ENCODE peak calls at places on chromosomes 16 and 17, in five cellular contexts. D is NCI-H510A, Z is IMR-90, X is EL, M is brain pericyte. G is an unnamed sample.

GRCh38 chr17:75301502-75302206 is 12.4 kb upstream of the SLC25A19 start:
- DNase-seq in D (no peak), Z (no peak), X (no peak), M (no peak), G (no peak)

GRCh38 chr16:72425571-72426341 is 253.8 kb upstream of the PMFBP1 start:
- DNase-seq in D (no peak), Z (no peak), X (no peak), M (no peak), G (no peak)

GRCh38 chr17:1464186-1464585 is 8.2 kb upstream of the CRK start:
- DNase-seq in D (no peak), Z (no peak), X (no peak), M (no peak), G (no peak)

GRCh38 chr17:59899099-59899498 is 6.2 kb downstream of the RPS6KB1 start:
- DNase-seq in D (no peak), Z (no peak), X (no peak), M (no peak), G (no peak)

GRCh38 chr17:68288804-68289203 is 2.1 kb downstream of the SLC16A6 start:
- DNase-seq in D (no peak), Z (no peak), X (no peak), M (no peak), G (no peak)

GRCh38 chr17:37779554-37779953 is 34.7 kb upstream of the HNF1B start:
- DNase-seq in D (no peak), Z (peak; percentile 85), X (peak; percentile 61), M (no peak), G (no peak)

GRCh38 chr16:9536905-9537304 is 445.5 kb downstream of the HAPSTR1 start:
- DNase-seq in D (no peak), Z (no peak), X (no peak), M (no peak), G (no peak)

GRCh38 chr17:76530489-76530814 is 7.1 kb downstream of the CYGB start:
- DNase-seq in D (no peak), Z (no peak), X (peak; percentile 36), M (no peak), G (no peak)

GRCh38 chr17:72349508-72350472 is 229.0 kb downstream of the SOX9 start:
- DNase-seq in D (no peak), Z (no peak), X (no peak), M (no peak), G (no peak)

GRCh38 chr17:1462164-1463112 is 6.4 kb upstream of the CRK start:
- DNase-seq in D (peak; percentile 21), Z (no peak), X (no peak), M (no peak), G (no peak)

GRCh38 chr17:21445091-21445650 is 69.0 kb downstream of the KCNJ12 start:
- DNase-seq in D (no peak), Z (no peak), X (no peak), M (no peak), G (no peak)

GRCh38 chr16:11253009-11253994 is 2.7 kb downstream of the SOCS1 start:
- DNase-seq in D (no peak), Z (peak; percentile 84), X (peak; percentile 47), M (no peak), G (no peak)

GRCh38 chr17:9236286-9237052 is 215.2 kb downstream of the NTN1 start:
- DNase-seq in D (no peak), Z (no peak), X (no peak), M (no peak), G (no peak)

GRCh38 chr16:89736554-89736953 is 15.2 kb downstream of the ZNF276 start:
- DNase-seq in D (no peak), Z (no peak), X (no peak), M (no peak), G (no peak)

GRCh38 chr17:9350083-9350482 is 225.5 kb downstream of the STX8 start:
- DNase-seq in D (no peak), Z (peak; percentile 98), X (peak; percentile 96), M (no peak), G (peak; percentile 94)

GRCh38 chr17:42997390-42997983 is 732 bp upstream of the RPL27 start:
- DNase-seq in D (no peak), Z (no peak), X (no peak), M (no peak), G (no peak)

GRCh38 chr16:25148568-25149215 is 37.1 kb downstream of the LCMT1 start:
- DNase-seq in D (no peak), Z (no peak), X (no peak), M (no peak), G (no peak)

GRCh38 chr17:56793947-56794346 is 39.8 kb downstream of the C17orf67 start:
- DNase-seq in D (no peak), Z (no peak), X (no peak), M (no peak), G (no peak)

GRCh38 chr16:7334801-7335560 is 2.3 kb downstream of the RBFOX1 start:
- DNase-seq in D (no peak), Z (no peak), X (no peak), M (peak; percentile 5), G (no peak)

GRCh38 chr17:52159159-52159809 is 770 bp upstream of the CA10 start:
- DNase-seq in D (no peak), Z (no peak), X (no peak), M (no peak), G (no peak)

GRCh38 chr16:83305092-83305491 is 502.7 kb upstream of the HSBP1 start:
- DNase-seq in D (no peak), Z (peak; percentile 86), X (peak; percentile 92), M (no peak), G (peak; percentile 90)

GRCh38 chr16:81204794-81205680 is 33.5 kb upstream of the BCO1 start:
- DNase-seq in D (no peak), Z (peak; percentile 64), X (peak; percentile 52), M (peak; percentile 36), G (peak; percentile 33)

GRCh38 chr17:75872434-75873351 is 5.7 kb downstream of the TRIM47 start:
- DNase-seq in D (peak; percentile 43), Z (peak; percentile 63), X (peak; percentile 75), M (no peak), G (peak; percentile 86)

GRCh38 chr16:29658693-29659092 is 4.4 kb upstream of the SPN start:
- DNase-seq in D (no peak), Z (no peak), X (no peak), M (no peak), G (no peak)

GRCh38 chr17:7260601-7261376 is 1.5 kb downstream of the CLDN7 start:
- DNase-seq in D (peak; percentile 73), Z (no peak), X (no peak), M (no peak), G (no peak)

GRCh38 chr17:16285646-16286008 is 67.6 kb downstream of the CENPV start:
- DNase-seq in D (no peak), Z (no peak), X (no peak), M (no peak), G (no peak)

GRCh38 chr17:79280010-79280409 is 205.4 kb downstream of the ENGASE start:
- DNase-seq in D (no peak), Z (no peak), X (no peak), M (no peak), G (no peak)

GRCh38 chr16:54597222-54597621 is 310.6 kb upstream of the IRX3 start:
- DNase-seq in D (no peak), Z (no peak), X (no peak), M (no peak), G (no peak)

GRCh38 chr16:4309833-4310266 is 6.0 kb upstream of the GLIS2 start:
- DNase-seq in D (no peak), Z (peak; percentile 93), X (peak; percentile 79), M (peak; percentile 90), G (peak; percentile 72)

GRCh38 chr17:47869114-47869513 is 18.2 kb upstream of the SP6 start:
- DNase-seq in D (no peak), Z (no peak), X (no peak), M (no peak), G (no peak)

GRCh38 chr16:30076276-30076791 is 540 bp downstream of the PPP4C start:
- DNase-seq in D (no peak), Z (no peak), X (no peak), M (no peak), G (no peak)

GRCh38 chr16:72997141-72997542 is 50.8 kb downstream of the ZFHX3 start:
- DNase-seq in D (no peak), Z (peak; percentile 18), X (no peak), M (no peak), G (no peak)

GRCh38 chr16:13021996-13022395 is 120.6 kb downstream of the SHISA9 start:
- DNase-seq in D (no peak), Z (no peak), X (no peak), M (no peak), G (no peak)

GRCh38 chr16:85112364-85112763 is at the start of gene CIBAR2:
- DNase-seq in D (peak; percentile 61), Z (no peak), X (no peak), M (no peak), G (no peak)

GRCh38 chr17:21194210-21194609 is 19.8 kb downstream of the TMEM11 start:
- DNase-seq in D (peak; percentile 35), Z (no peak), X (no peak), M (no peak), G (no peak)

GRCh38 chr17:39150795-39151679 is at the start of gene PLXDC1:
- DNase-seq in D (no peak), Z (no peak), X (no peak), M (no peak), G (no peak)

GRCh38 chr17:43416998-43417891 is 18.5 kb downstream of the ARL4D start:
- DNase-seq in D (no peak), Z (peak; percentile 37), X (peak; percentile 53), M (no peak), G (no peak)

GRCh38 chr16:31876955-31877828 is 3.6 kb downstream of the ZNF267 start:
- DNase-seq in D (no peak), Z (peak; percentile 96), X (peak; percentile 82), M (no peak), G (peak; percentile 86)

GRCh38 chr17:80145076-80146075 is 1.6 kb downstream of the EIF4A3 start:
- DNase-seq in D (no peak), Z (peak; percentile 5), X (no peak), M (no peak), G (no peak)

GRCh38 chr16:24858219-24859041 is 12.7 kb downstream of the SLC5A11 start:
- DNase-seq in D (no peak), Z (peak; percentile 59), X (peak; percentile 56), M (no peak), G (peak; percentile 47)